ENCODE peak calls at places on chromosomes 7 and 10, in four cellular contexts. Z is left cardiac atrium, Q is heart right ventricle, W is lower lobe of right lung. V is an unnamed sample.

GRCh38 chr7:99919814-99920618 is 686 bp upstream of the TRIM4 start:
- ATAC-seq in Z (no peak), Q (no peak), W (no peak), V (no peak)

GRCh38 chr10:63256047-63256773 is 123.1 kb downstream of the NRBF2 start:
- ATAC-seq in Z (peak), Q (peak), W (peak), V (no peak)

GRCh38 chr7:122303971-122304603 is 463 bp downstream of the FEZF1 start:
- ATAC-seq in Z (no peak), Q (no peak), W (peak), V (no peak)

GRCh38 chr7:270351-270983 is 19.5 kb upstream of the FOXL3 start:
- ATAC-seq in Z (no peak), Q (no peak), W (no peak), V (no peak)

GRCh38 chr7:157138424-157139141 is at the start of gene UBE3C:
- ATAC-seq in Z (peak), Q (peak), W (peak), V (peak)

GRCh38 chr10:30420774-30421173 is 13.2 kb upstream of the MAP3K8 start:
- ATAC-seq in Z (no peak), Q (no peak), W (no peak), V (no peak)

GRCh38 chr7:80385512-80385911 is 126.4 kb downstream of the GNAT3 start:
- ATAC-seq in Z (no peak), Q (no peak), W (no peak), V (no peak)

GRCh38 chr10:19651549-19651948 is 164.7 kb upstream of the PLXDC2 start:
- ATAC-seq in Z (peak), Q (no peak), W (no peak), V (no peak)

GRCh38 chr7:86479144-86479543 is 164.6 kb upstream of the GRM3 start:
- ATAC-seq in Z (peak), Q (no peak), W (no peak), V (no peak)

GRCh38 chr10:72227826-72228225 is 11.8 kb upstream of the ASCC1 start:
- ATAC-seq in Z (no peak), Q (no peak), W (no peak), V (no peak)

GRCh38 chr10:13222566-13222965 is 11.6 kb downstream of the UCMA start:
- ATAC-seq in Z (no peak), Q (no peak), W (no peak), V (no peak)

GRCh38 chr10:12699756-12700556 is 301.6 kb downstream of the CCDC3 start:
- ATAC-seq in Z (no peak), Q (no peak), W (no peak), V (no peak)

GRCh38 chr7:128113839-128114238 is 82.6 kb upstream of the LRRC4 start:
- ATAC-seq in Z (no peak), Q (no peak), W (no peak), V (no peak)

GRCh38 chr7:135726911-135727673 is 894 bp downstream of the SLC13A4 start:
- ATAC-seq in Z (no peak), Q (no peak), W (peak), V (no peak)

GRCh38 chr7:32515890-32516550 is 20.7 kb downstream of the AVL9 start:
- ATAC-seq in Z (no peak), Q (no peak), W (no peak), V (peak)

GRCh38 chr7:143148050-143148449 is 16.2 kb downstream of the PIP start:
- ATAC-seq in Z (no peak), Q (no peak), W (no peak), V (no peak)

GRCh38 chr10:90937645-90938258 is 16.9 kb upstream of the ANKRD1 start:
- ATAC-seq in Z (no peak), Q (no peak), W (no peak), V (no peak)

GRCh38 chr10:73465978-73466709 is 29.7 kb downstream of the PPP3CB start:
- ATAC-seq in Z (no peak), Q (no peak), W (no peak), V (no peak)

GRCh38 chr7:149816267-149816751 is 21.9 kb upstream of the ZNF862 start:
- ATAC-seq in Z (no peak), Q (no peak), W (no peak), V (no peak)

GRCh38 chr10:51312817-51313216 is 238.5 kb downstream of the PRKG1 start:
- ATAC-seq in Z (no peak), Q (no peak), W (no peak), V (no peak)

GRCh38 chr10:91551856-91552255 is 81.0 kb downstream of the PPP1R3C start:
- ATAC-seq in Z (peak), Q (peak), W (no peak), V (peak)

GRCh38 chr10:13684252-13684791 is 97.6 kb downstream of the PRPF18 start:
- ATAC-seq in Z (peak), Q (peak), W (peak), V (no peak)

GRCh38 chr10:112246-112645 is 23.0 kb upstream of the ZMYND11 start:
- ATAC-seq in Z (no peak), Q (no peak), W (peak), V (no peak)

GRCh38 chr7:16399916-16400895 is 21.1 kb downstream of the CRPPA start:
- ATAC-seq in Z (no peak), Q (no peak), W (no peak), V (no peak)

GRCh38 chr7:135147341-135147898 is 452 bp upstream of the TMEM140 start:
- ATAC-seq in Z (peak), Q (peak), W (peak), V (peak)

GRCh38 chr10:23359692-23360380 is 15.2 kb upstream of the C10orf67 start:
- ATAC-seq in Z (peak), Q (peak), W (no peak), V (no peak)

GRCh38 chr10:29840516-29841276 is 205.9 kb upstream of the SVIL start:
- ATAC-seq in Z (peak), Q (peak), W (no peak), V (no peak)

V was measured in activated T-helper 17 cell treated with anti-CD3 and anti-CD28 coated beads, Interleukin-2, amount 50 U/mL, for 72 hours.